ENCODE peak calls at places on chromosome 20, in seven cellular contexts. E, N, A, Z, J, X and C are unnamed samples.
A peak's percentile ranks its signal among the peaks of the same experiment; 100 is the strongest.

GRCh38 chr20:36663026-36663425 is 17.0 kb upstream of the SLA2 start:
- DNase-seq in E (no peak), N (no peak), A (no peak), Z (no peak), J (no peak), X (no peak), C (no peak)

GRCh38 chr20:17971571-17972013 is 2.8 kb downstream of the MGME1 start:
- DNase-seq in E (no peak), N (no peak), A (no peak), Z (no peak), J (no peak), X (peak; percentile 64), C (peak; percentile 80)

GRCh38 chr20:7022597-7022996 is 255.1 kb downstream of the BMP2 start:
- DNase-seq in E (no peak), N (no peak), A (no peak), Z (no peak), J (no peak), X (peak; percentile 1), C (no peak)

GRCh38 chr20:41173161-41173721 is 35.9 kb downstream of the PLCG1 start:
- DNase-seq in E (peak; percentile 60), N (peak; percentile 86), A (peak; percentile 85), Z (no peak), J (peak; percentile 93), X (peak; percentile 78), C (peak; percentile 62)

GRCh38 chr20:57682184-57683038 is 27.4 kb downstream of the PMEPA1 start:
- DNase-seq in E (no peak), N (no peak), A (peak; percentile 57), Z (peak; percentile 57), J (no peak), X (no peak), C (no peak)

GRCh38 chr20:50325215-50325614 is 134.6 kb downstream of the CEBPB start:
- DNase-seq in E (no peak), N (no peak), A (no peak), Z (no peak), J (no peak), X (no peak), C (no peak)

GRCh38 chr20:49631074-49631716 is 63.3 kb upstream of the PTGIS start:
- DNase-seq in E (no peak), N (no peak), A (no peak), Z (no peak), J (no peak), X (no peak), C (no peak)

GRCh38 chr20:17568045-17568788 is 1.7 kb upstream of the DSTN start:
- DNase-seq in E (no peak), N (no peak), A (no peak), Z (no peak), J (no peak), X (no peak), C (no peak)

GRCh38 chr20:54148947-54149764 is 24.6 kb downstream of the CYP24A1 start:
- DNase-seq in E (peak; percentile 99), N (no peak), A (no peak), Z (no peak), J (no peak), X (no peak), C (peak; percentile 94)

GRCh38 chr20:45087115-45087785 is 13.7 kb downstream of the KCNS1 start:
- DNase-seq in E (no peak), N (no peak), A (no peak), Z (no peak), J (no peak), X (no peak), C (no peak)

GRCh38 chr20:56752274-56752673 is 123.2 kb downstream of the TFAP2C start:
- DNase-seq in E (peak; percentile 39), N (no peak), A (no peak), Z (no peak), J (no peak), X (no peak), C (no peak)

GRCh38 chr20:44069203-44069931 is 117.6 kb downstream of the JPH2 start:
- DNase-seq in E (no peak), N (no peak), A (no peak), Z (peak; percentile 57), J (peak; percentile 22), X (no peak), C (no peak)

GRCh38 chr20:57998276-57998675 is 230.2 kb downstream of the ANKRD60 start:
- DNase-seq in E (no peak), N (no peak), A (no peak), Z (no peak), J (no peak), X (no peak), C (no peak)

GRCh38 chr20:15949391-15949790 is 623.9 kb downstream of the KIF16B start:
- DNase-seq in E (no peak), N (no peak), A (no peak), Z (no peak), J (no peak), X (no peak), C (no peak)

GRCh38 chr20:6228302-6228843 is 105.5 kb upstream of the FERMT1 start:
- DNase-seq in E (no peak), N (no peak), A (peak; percentile 39), Z (no peak), J (no peak), X (no peak), C (no peak)

GRCh38 chr20:905396-905961 is 10.7 kb downstream of the ANGPT4 start:
- DNase-seq in E (no peak), N (no peak), A (no peak), Z (no peak), J (no peak), X (no peak), C (no peak)

GRCh38 chr20:3407426-3408250 is at the start of gene DNAAF9:
- DNase-seq in E (peak; percentile 88), N (peak; percentile 74), A (peak; percentile 95), Z (no peak), J (peak; percentile 84), X (peak; percentile 73), C (peak; percentile 81)

GRCh38 chr20:49501917-49502316 is 19.4 kb upstream of the KCNB1 start:
- DNase-seq in E (peak; percentile 60), N (no peak), A (no peak), Z (no peak), J (no peak), X (peak; percentile 37), C (peak; percentile 57)

GRCh38 chr20:14441201-14441600 is 103.8 kb upstream of the FLRT3 start:
- DNase-seq in E (no peak), N (no peak), A (no peak), Z (no peak), J (no peak), X (no peak), C (no peak)

GRCh38 chr20:24634855-24635254 is 165.4 kb downstream of the SYNDIG1 start:
- DNase-seq in E (peak; percentile 91), N (no peak), A (no peak), Z (no peak), J (peak; percentile 44), X (peak; percentile 68), C (peak; percentile 42)
- TF ChIP-seq USF2 in E (no peak), N (no peak), A (no peak), Z (no peak), J (no peak), X (no peak), C (no peak)

DNA sequence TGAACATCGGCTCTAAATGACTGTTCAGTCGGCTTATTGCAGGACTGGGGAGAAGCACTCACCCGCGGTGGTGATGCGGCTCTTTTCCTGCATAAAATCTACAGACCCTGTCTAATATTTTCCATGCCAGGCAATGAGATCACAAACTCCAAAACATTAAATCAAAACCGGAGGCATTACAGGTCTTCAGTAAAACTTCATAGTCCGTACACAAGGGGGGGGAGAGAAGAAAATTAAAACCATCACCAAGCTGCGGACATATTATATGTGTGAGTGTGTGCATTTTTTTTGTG is 6.3 kb upstream of the PAX1 start:
- DNase-seq in E (no peak), N (no peak), A (no peak), Z (no peak), J (no peak), X (no peak), C (no peak)
- TF ChIP-seq MAX in E (no peak), N (no peak), A (no peak), Z (no peak), J (no peak), X (no peak), C (no peak)

GRCh38 chr20:33655164-33655563 is 7.0 kb upstream of the C20orf144 start:
- DNase-seq in E (no peak), N (no peak), A (no peak), Z (no peak), J (no peak), X (no peak), C (no peak)

GRCh38 chr20:33651562-33652048 is 10.5 kb upstream of the C20orf144 start:
- DNase-seq in E (no peak), N (no peak), A (no peak), Z (no peak), J (no peak), X (no peak), C (no peak)

GRCh38 chr20:33653900-33654596 is 8.1 kb upstream of the C20orf144 start:
- DNase-seq in E (no peak), N (peak; percentile 32), A (peak; percentile 21), Z (no peak), J (no peak), X (no peak), C (no peak)

GRCh38 chr20:33654680-33655161 is 7.4 kb upstream of the C20orf144 start:
- DNase-seq in E (no peak), N (no peak), A (peak; percentile 36), Z (no peak), J (no peak), X (no peak), C (no peak)

GRCh38 chr20:33653218-33653899 is 8.8 kb upstream of the C20orf144 start:
- DNase-seq in E (peak; percentile 72), N (peak; percentile 82), A (peak; percentile 88), Z (no peak), J (peak; percentile 86), X (peak; percentile 77), C (peak; percentile 75)
- TF ChIP-seq USF2 in E (no peak), N (no peak), A (no peak), Z (no peak), J (no peak), X (no peak), C (no peak)

DNA sequence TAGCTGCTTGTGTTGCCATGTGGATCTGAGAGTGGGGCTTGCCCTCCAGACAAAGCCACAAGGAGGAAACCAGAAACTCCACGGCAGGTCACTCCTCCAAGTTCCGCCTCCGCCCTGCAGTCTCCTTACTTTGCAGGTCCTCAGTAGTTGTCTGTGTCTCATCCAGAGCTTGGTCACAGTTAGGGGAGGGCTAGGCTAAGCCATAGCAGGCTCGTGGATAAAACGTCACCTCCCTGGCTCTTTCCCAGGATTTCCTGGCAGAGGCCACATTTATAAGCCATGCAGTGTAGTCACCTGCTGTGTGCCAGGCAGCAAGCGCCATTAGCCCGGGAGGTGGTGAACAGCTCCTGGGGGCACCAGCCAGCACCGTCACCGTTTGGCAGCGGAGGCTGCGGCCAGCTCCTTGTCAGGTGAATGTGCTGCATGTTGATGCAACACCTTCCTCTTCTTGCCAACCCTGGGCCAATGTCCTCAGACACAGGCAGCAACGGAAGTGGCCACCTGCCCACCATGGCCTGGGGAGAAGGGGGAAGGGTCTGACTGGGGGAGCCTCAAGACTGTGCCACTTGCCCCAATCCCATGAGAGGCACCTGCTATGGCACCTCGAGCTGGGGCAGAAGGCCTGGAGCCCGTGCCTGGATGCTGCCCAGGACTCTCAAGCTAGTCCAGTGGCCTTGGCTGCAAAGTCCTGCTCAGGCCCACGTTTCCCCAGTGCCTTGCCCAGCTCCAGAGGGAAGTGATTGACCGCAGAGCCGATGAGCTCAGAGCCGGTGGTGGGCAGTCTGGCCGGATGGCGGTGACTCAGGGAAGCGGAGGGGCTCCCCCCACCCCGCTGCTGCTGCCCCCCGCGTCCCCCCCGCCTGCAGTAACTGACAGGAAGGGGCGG is 39.0 kb upstream of the SLCO4A1 start:
- DNase-seq in E (no peak), N (no peak), A (no peak), Z (no peak), J (no peak), X (no peak), C (no peak)
- TF ChIP-seq MAX in E (no peak), N (no peak), A (no peak), Z (no peak), J (no peak), X (peak; percentile 12), C (no peak)

GRCh38 chr20:25173321-25173720 is 22.2 kb upstream of the ENTPD6 start:
- DNase-seq in E (no peak), N (no peak), A (no peak), Z (no peak), J (no peak), X (no peak), C (no peak)
- TF ChIP-seq USF2 in E (no peak), N (no peak), A (no peak), Z (no peak), J (no peak), X (no peak), C (no peak)